ENCODE peak calls at places on chromosomes 4 and X, in seven cellular contexts. R is stimulated activated CD4-positive, alpha-beta T cell treated with anti-CD3 and anti-CD28 coated beads, Interleukin-15, amount 100 ng/mL, for 1 hour; S is AG04450; Q is HEK293T; Z is amniotic stem cell; B is GM12891; D is KBM-7. K is an unnamed sample.

GRCh38 chr4:2366252-2367192 is 51.9 kb downstream of the ZFYVE28 start:
- DNase-seq in S (no peak), Q (no peak), R (no peak), Z (no peak), D (no peak), B (no peak), K (no peak)

GRCh38 chr4:25088342-25088952 is 57.7 kb upstream of the LGI2 start:
- DNase-seq in D (peak), Q (peak), S (no peak), R (no peak), Z (no peak), B (peak), K (no peak)

GRCh38 chr4:160836431-160836830 is 1327.4 kb downstream of the FSTL5 start:
- DNase-seq in S (no peak), Z (no peak), D (no peak), Q (no peak), B (no peak), R (no peak), K (no peak)

GRCh38 chrX:122913134-122913533 is 270.9 kb upstream of the GRIA3 start:
- DNase-seq in R (no peak), D (no peak), Z (no peak), Q (no peak), B (no peak), S (no peak), K (no peak)

GRCh38 chr4:146742416-146742815 is 103.7 kb downstream of the POU4F2 start:
- DNase-seq in R (no peak), Q (no peak), B (no peak), D (no peak), S (no peak), Z (no peak), K (no peak)

GRCh38 chrX:17859609-17860178 is 1.4 kb downstream of the RAI2 start:
- DNase-seq in Z (no peak), B (no peak), D (no peak), Q (no peak), S (no peak), R (no peak), K (no peak)

GRCh38 chrX:154751121-154751668 is 318 bp upstream of the GAB3 start:
- DNase-seq in R (no peak), S (no peak), Z (no peak), Q (no peak), D (peak), B (no peak), K (no peak)

GRCh38 chr4:110867981-110868380 is 245.1 kb upstream of the PITX2 start:
- DNase-seq in S (no peak), Q (no peak), B (no peak), Z (no peak), R (no peak), D (no peak), K (no peak)

GRCh38 chr4:139666735-139667266 is 1.2 kb downstream of the MGST2 start:
- DNase-seq in D (peak), S (no peak), R (no peak), Z (no peak), Q (peak), B (no peak), K (no peak)

GRCh38 chr4:8594097-8595038 is 1.8 kb downstream of the CPZ start:
- DNase-seq in Q (peak), B (peak), D (peak), S (peak), Z (peak), R (no peak), K (peak)

GRCh38 chr4:17823871-17824669 is 13.3 kb downstream of the NCAPG start:
- DNase-seq in Q (no peak), B (no peak), S (no peak), D (no peak), R (no peak), Z (no peak), K (no peak)

GRCh38 chrX:154738013-154738738 is 12.7 kb downstream of the GAB3 start:
- DNase-seq in S (no peak), Z (peak), Q (no peak), D (peak), R (no peak), B (no peak), K (no peak)

GRCh38 chrX:118183606-118184005 is 67.0 kb upstream of the KLHL13 start:
- DNase-seq in Z (no peak), B (no peak), R (no peak), D (peak), Q (no peak), S (no peak), K (no peak)

GRCh38 chr4:121189811-121190210 is 25.7 kb upstream of the TNIP3 start:
- DNase-seq in B (no peak), D (no peak), Z (no peak), R (peak), Q (no peak), S (no peak), K (no peak)

GRCh38 chr4:128006592-128006991 is 41.4 kb downstream of the ABHD18 start:
- DNase-seq in B (no peak), R (no peak), D (no peak), Z (no peak), S (peak), Q (no peak), K (no peak)

GRCh38 chrX:148448686-148449085 is 51.7 kb upstream of the AFF2 start:
- DNase-seq in S (no peak), B (no peak), Z (no peak), Q (no peak), R (no peak), D (no peak), K (no peak)

GRCh38 chrX:69138512-69138911 is 26.7 kb downstream of the PJA1 start:
- DNase-seq in Q (no peak), R (no peak), S (no peak), Z (no peak), D (no peak), B (no peak), K (no peak)

GRCh38 chr4:48470135-48470534 is 13.0 kb upstream of the SLC10A4 start:
- DNase-seq in B (no peak), Z (no peak), Q (no peak), S (no peak), D (no peak), R (no peak), K (no peak)

GRCh38 chr4:33171873-33172550 is 2451.8 kb downstream of the PCDH7 start:
- DNase-seq in D (no peak), S (no peak), Z (no peak), B (no peak), Q (no peak), R (no peak), K (no peak)

GRCh38 chr4:3297066-3297859 is 4.4 kb downstream of the RGS12 start:
- DNase-seq in D (no peak), Z (no peak), Q (no peak), S (no peak), B (no peak), R (no peak), K (no peak)

GRCh38 chr4:54265366-54265765 is 36.3 kb downstream of the PDGFRA start:
- DNase-seq in Q (no peak), D (no peak), B (no peak), Z (no peak), S (no peak), R (no peak), K (no peak)

GRCh38 chrX:13487731-13488505 is 81.5 kb upstream of the EGFL6 start:
- DNase-seq in B (no peak), S (peak), R (no peak), Q (peak), Z (peak), D (peak), K (peak)

K was measured in GM19239.